ENCODE peak calls at places on chromosomes 4 and X, in five cellular contexts. D is IMR-90, S is SK-N-SH, W is HepG2, H is K562. T is an unnamed sample.

GRCh38 chrX:51148848-51149247 is 183.8 kb upstream of the NUDT10 start:
- DNase-seq in D (no peak), H (no peak), W (no peak), S (no peak), T (no peak)

GRCh38 chr4:8745828-8746225 is 125.8 kb downstream of the HMX1 start:
- DNase-seq in W (no peak), H (no peak), S (no peak), D (no peak), T (no peak)

GRCh38 chr4:128819082-128819742 is 9.7 kb downstream of the JADE1 start:
- DNase-seq in H (peak), W (no peak), D (peak), S (no peak), T (no peak)

GRCh38 chrX:19535481-19535880 is 20.2 kb upstream of the MAP3K15 start:
- DNase-seq in S (peak), D (peak), H (peak), W (peak), T (no peak)

GRCh38 chr4:139872274-139872673 is 206.7 kb downstream of the MGST2 start:
- DNase-seq in D (peak), W (peak), S (no peak), H (no peak), T (no peak)

GRCh38 chrX:63967541-63967940 is 182.5 kb upstream of the ARHGEF9 start:
- DNase-seq in W (no peak), S (no peak), H (no peak), D (no peak), T (no peak)

GRCh38 chr4:106409901-106410889 is 41.6 kb upstream of the GIMD1 start:
- DNase-seq in D (no peak), H (no peak), W (no peak), S (no peak), T (no peak)

GRCh38 chrX:108736509-108737479 is at the start of gene IRS4:
- DNase-seq in S (peak), W (peak), H (no peak), D (no peak), T (no peak)

GRCh38 chr4:8276358-8277240 is 7.0 kb downstream of the HTRA3 start:
- DNase-seq in W (no peak), D (peak), S (no peak), H (no peak), T (no peak)

GRCh38 chr4:172411180-172411579 is 598.0 kb downstream of the GALNTL6 start:
- DNase-seq in W (no peak), H (no peak), S (peak), D (no peak), T (no peak)

GRCh38 chr4:173517781-173518371 is 12.2 kb downstream of the HAND2 start:
- DNase-seq in D (no peak), H (no peak), S (peak), W (no peak), T (no peak)

GRCh38 chr4:3436798-3437581 is 4.8 kb upstream of the HGFAC start:
- DNase-seq in S (no peak), D (peak), W (no peak), H (no peak), T (peak)

DNA sequence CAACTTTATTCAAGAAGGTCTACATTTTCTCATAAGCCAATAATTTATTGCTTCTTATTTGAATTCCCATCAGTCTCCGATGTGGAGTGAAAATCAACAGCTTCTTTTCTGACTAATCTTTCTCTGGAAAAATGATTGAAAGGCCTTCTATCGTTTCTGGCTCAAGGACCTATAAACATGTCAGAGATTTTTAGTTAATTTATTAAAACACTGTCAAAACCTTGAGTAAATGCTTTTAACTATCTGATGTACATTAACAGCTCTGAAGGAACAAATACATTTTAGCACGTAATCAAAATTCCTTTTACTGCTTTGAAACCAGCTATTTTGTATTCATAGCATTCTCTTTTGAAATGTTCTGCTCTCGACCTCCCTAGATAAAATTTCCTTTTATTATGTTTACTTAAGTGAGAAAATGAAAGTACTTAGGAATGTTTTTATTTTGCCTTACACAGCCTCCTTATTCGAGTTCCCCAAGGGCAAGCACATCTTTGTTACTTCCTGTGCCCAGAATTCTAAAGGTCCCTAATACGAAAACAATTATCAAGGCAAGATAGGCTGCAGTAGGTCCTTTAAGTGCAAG is 3.2 kb upstream of the ZFX start:
- DNase-seq in H (peak), W (no peak), D (peak), S (no peak), T (no peak)
- TF ChIP-seq MXI1 in H (no peak), W (no peak), D (no peak), S (no peak), T (no peak)

GRCh38 chrX:136574548-136574947 is 42.5 kb downstream of the VGLL1 start:
- DNase-seq in H (peak), S (no peak), W (peak), D (no peak), T (no peak)
- TF ChIP-seq MXI1 in H (no peak), S (no peak), W (no peak), D (no peak), T (no peak)

GRCh38 chr4:118313098-118313497 is 39.7 kb downstream of the PRSS12 start:
- DNase-seq in S (no peak), W (no peak), D (peak), H (peak), T (no peak)

GRCh38 chr4:118314221-118314620 is 38.6 kb downstream of the PRSS12 start:
- DNase-seq in H (no peak), D (no peak), S (no peak), W (no peak), T (no peak)

GRCh38 chr4:118322831-118323502 is 29.8 kb downstream of the PRSS12 start:
- DNase-seq in D (no peak), S (no peak), W (no peak), H (no peak), T (no peak)

DNA sequence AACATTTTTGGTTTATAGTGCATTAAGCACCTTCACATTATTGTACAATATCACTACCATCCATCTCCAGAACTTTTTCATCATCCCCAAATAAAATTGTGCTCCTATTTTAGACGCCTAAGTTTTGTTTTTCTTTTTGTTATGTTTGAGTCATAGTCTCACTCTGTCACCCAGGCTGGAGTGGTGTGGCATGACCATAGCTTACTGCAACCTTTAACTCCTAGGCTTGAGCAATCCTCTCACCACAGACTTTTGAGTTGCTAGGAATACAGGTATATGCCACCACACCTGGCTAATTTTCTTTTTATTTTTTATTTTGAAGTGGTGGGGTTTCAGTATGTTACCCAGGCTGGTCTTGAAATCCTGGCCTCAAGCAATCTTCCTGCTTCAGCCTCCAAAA is 33.9 kb downstream of the PRSS12 start:
- DNase-seq in W (no peak), H (no peak), D (no peak), S (no peak), T (no peak)
- TF ChIP-seq MXI1 in W (no peak), H (no peak), D (no peak), S (no peak), T (no peak)

GRCh38 chr4:170391066-170391754 is 301.5 kb upstream of the AADAT start:
- DNase-seq in H (no peak), W (no peak), S (no peak), D (peak), T (no peak)
- TF ChIP-seq MXI1 in H (no peak), W (no peak), S (no peak), D (no peak), T (no peak)

DNA sequence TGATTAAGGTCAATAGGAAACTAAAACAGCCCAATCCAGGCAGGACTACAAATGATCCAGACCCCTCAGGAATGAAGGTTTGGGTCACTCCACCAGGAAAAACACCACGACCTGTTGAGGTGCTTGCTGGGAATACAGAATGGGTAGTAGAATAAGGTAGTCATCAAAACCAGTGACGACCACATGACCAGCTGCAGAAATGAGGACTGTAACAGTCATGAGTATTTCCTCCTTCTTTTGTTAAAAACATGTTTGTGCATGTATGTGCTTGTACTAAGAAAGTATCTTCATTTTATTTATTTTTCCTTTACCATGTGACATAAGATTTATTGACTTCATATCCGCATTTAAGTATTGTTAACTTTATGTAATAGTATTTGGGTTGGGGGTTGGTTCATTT is 603.5 kb upstream of the NR3C2 start:
- DNase-seq in H (no peak), D (no peak), W (no peak), S (no peak), T (no peak)
- TF ChIP-seq MXI1 in H (no peak), D (no peak), W (no peak), S (no peak), T (no peak)

DNA sequence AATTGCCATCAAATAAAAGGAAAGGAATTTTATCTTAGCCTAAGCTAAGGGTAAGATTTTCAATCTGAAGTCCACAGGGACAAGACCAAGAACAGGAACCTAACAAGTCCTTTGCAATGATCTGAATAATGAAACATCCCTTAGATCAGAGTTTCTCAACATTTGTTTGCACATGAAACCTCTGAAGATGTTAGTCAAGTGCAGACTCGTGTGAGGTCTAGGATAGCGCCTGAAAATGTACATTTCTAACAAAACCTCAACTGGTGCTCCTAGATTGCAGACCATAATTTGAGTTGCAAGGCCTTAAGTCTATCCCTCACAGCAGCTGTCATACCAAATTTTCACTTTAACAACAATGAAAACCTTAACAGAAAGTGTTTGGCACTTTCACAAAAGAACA is 337.6 kb downstream of the DMD start:
- DNase-seq in D (no peak), W (no peak), H (no peak), S (no peak), T (no peak)
- TF ChIP-seq MXI1 in D (no peak), W (no peak), H (no peak), S (no peak), T (no peak)

GRCh38 chrX:101682723-101683122 is 23.1 kb upstream of the ARMCX2 start:
- DNase-seq in S (no peak), H (no peak), D (peak), W (no peak), T (no peak)
- TF ChIP-seq MXI1 in S (no peak), H (no peak), D (no peak), W (no peak), T (no peak)

GRCh38 chrX:43964936-43965335 is 8.3 kb downstream of the NDP start:
- DNase-seq in D (no peak), W (no peak), S (no peak), H (no peak), T (no peak)
- TF ChIP-seq MXI1 in D (no peak), W (no peak), S (no peak), H (no peak), T (no peak)

T was measured in GM12878.